ENCODE peak calls at places on chromosome 11, in five cellular contexts. U, T, D, R and S are unnamed samples.

GRCh38 chr11:35357893-35358292 is 61.5 kb downstream of the SLC1A2 start:
- DNase-seq in U (no peak), T (peak; percentile 81), D (no peak), R (no peak), S (peak; percentile 47)

GRCh38 chr11:35600439-35600838 is 17.8 kb upstream of the FJX1 start:
- DNase-seq in U (no peak), T (no peak), D (no peak), R (no peak), S (no peak)

GRCh38 chr11:61110255-61111059 is 8.2 kb downstream of the CD5 start:
- DNase-seq in U (no peak), T (no peak), D (no peak), R (no peak), S (no peak)

GRCh38 chr11:69356703-69357457 is 62.9 kb downstream of the MYEOV start:
- DNase-seq in U (no peak), T (no peak), D (no peak), R (no peak), S (no peak)

GRCh38 chr11:63614136-63614664 is at the start of gene PLAAT3:
- DNase-seq in U (peak; percentile 78), T (no peak), D (no peak), R (peak; percentile 76), S (peak; percentile 79)

GRCh38 chr11:46808804-46809431 is 37.2 kb downstream of the CKAP5 start:
- DNase-seq in U (peak; percentile 38), T (peak; percentile 49), D (peak; percentile 73), R (no peak), S (peak; percentile 58)

GRCh38 chr11:118247041-118247440 is 5.1 kb downstream of the MPZL3 start:
- DNase-seq in U (no peak), T (no peak), D (no peak), R (no peak), S (no peak)

GRCh38 chr11:70080763-70081162 is 2.6 kb downstream of the ANO1 start:
- DNase-seq in U (no peak), T (no peak), D (no peak), R (no peak), S (no peak)

GRCh38 chr11:132838621-132839020 is 693.7 kb downstream of the OPCML start:
- DNase-seq in U (peak; percentile 18), T (peak; percentile 45), D (no peak), R (no peak), S (peak; percentile 47)

GRCh38 chr11:127683321-127683720 is 682.8 kb upstream of the KIRREL3 start:
- DNase-seq in U (no peak), T (no peak), D (no peak), R (no peak), S (no peak)

GRCh38 chr11:66068923-66069714 is 953 bp upstream of the PACS1 start:
- DNase-seq in U (peak; percentile 85), T (peak; percentile 63), D (peak; percentile 89), R (no peak), S (peak; percentile 73)

GRCh38 chr11:20364412-20364792 is 888 bp downstream of the HTATIP2 start:
- DNase-seq in U (no peak), T (no peak), D (no peak), R (no peak), S (no peak)

GRCh38 chr11:44615041-44615513 is 49.6 kb downstream of the CD82 start:
- DNase-seq in U (no peak), T (no peak), D (no peak), R (no peak), S (no peak)

GRCh38 chr11:28483072-28483867 is 375.1 kb downstream of the METTL15 start:
- DNase-seq in U (no peak), T (no peak), D (no peak), R (no peak), S (no peak)

GRCh38 chr11:94895971-94896370 is 77.4 kb downstream of the CWC15 start:
- DNase-seq in U (no peak), T (peak; percentile 73), D (no peak), R (no peak), S (peak; percentile 40)

GRCh38 chr11:63966444-63966843 is 8.0 kb upstream of the COX8A start:
- DNase-seq in U (no peak), T (no peak), D (no peak), R (no peak), S (no peak)

GRCh38 chr11:97610000-97610399 is 1220.2 kb downstream of the JRKL start:
- DNase-seq in U (peak; percentile 39), T (no peak), D (peak; percentile 52), R (no peak), S (peak; percentile 8)

GRCh38 chr11:67298786-67299185 is 4.5 kb upstream of the SSH3 start:
- DNase-seq in U (no peak), T (no peak), D (no peak), R (no peak), S (no peak)

GRCh38 chr11:126443120-126443519 is 87.6 kb downstream of the ST3GAL4 start:
- DNase-seq in U (no peak), T (no peak), D (no peak), R (peak; percentile 45), S (no peak)

GRCh38 chr11:134580635-134581025 is 168.6 kb upstream of the B3GAT1 start:
- DNase-seq in U (no peak), T (no peak), D (no peak), R (no peak), S (no peak)

GRCh38 chr11:76233936-76234703 is 27.8 kb upstream of the WNT11 start:
- DNase-seq in U (no peak), T (no peak), D (peak; percentile 89), R (peak; percentile 68), S (peak; percentile 15)

GRCh38 chr11:88202498-88202897 is 27.3 kb upstream of the RAB38 start:
- DNase-seq in U (no peak), T (no peak), D (no peak), R (no peak), S (no peak)

GRCh38 chr11:35682230-35683195 is 19.9 kb downstream of the TRIM44 start:
- DNase-seq in U (peak; percentile 20), T (no peak), D (no peak), R (peak; percentile 41), S (no peak)

GRCh38 chr11:63490551-63491239 is at the start of gene PLAAT5:
- DNase-seq in U (peak; percentile 84), T (no peak), D (no peak), R (peak; percentile 86), S (peak; percentile 63)

GRCh38 chr11:74689666-74690065 is 41.6 kb downstream of the CHRDL2 start:
- DNase-seq in U (no peak), T (peak; percentile 66), D (no peak), R (no peak), S (no peak)

GRCh38 chr11:112302226-112302868 is 41.7 kb upstream of the PLET1 start:
- DNase-seq in U (peak; percentile 75), T (peak; percentile 30), D (no peak), R (peak; percentile 51), S (peak; percentile 54)

GRCh38 chr11:128716661-128717210 is 22.9 kb downstream of the FLI1 start:
- DNase-seq in U (no peak), T (peak; percentile 62), D (no peak), R (peak; percentile 27), S (peak; percentile 81)

GRCh38 chr11:81644239-81644840 is 1089.3 kb downstream of the FAM181B start:
- DNase-seq in U (peak; percentile 88), T (peak; percentile 23), D (peak; percentile 89), R (peak; percentile 83), S (peak; percentile 22)

GRCh38 chr11:27626269-27626937 is 73.9 kb downstream of the BDNF start:
- DNase-seq in U (no peak), T (no peak), D (no peak), R (no peak), S (no peak)

DNA sequence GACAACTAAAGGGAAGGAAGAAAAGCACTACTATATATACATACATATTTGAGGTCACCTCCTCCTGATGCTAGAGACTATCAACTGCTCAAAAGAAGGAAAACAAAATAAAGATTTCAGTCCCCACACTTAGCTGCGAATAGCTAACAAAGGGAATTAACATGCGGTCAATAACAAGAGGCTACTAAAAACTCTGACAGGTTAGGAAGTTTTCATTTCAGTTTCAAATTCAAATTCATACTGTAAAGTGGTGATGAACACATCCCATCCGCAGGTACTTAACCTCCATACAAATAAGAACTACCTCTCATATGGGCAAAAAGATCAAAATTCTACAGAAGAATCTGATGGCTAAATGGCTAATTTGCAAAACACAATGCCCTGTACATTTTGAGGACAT is 2.6 kb downstream of the NAP1L4 start:
- DNase-seq in U (no peak), T (no peak), D (no peak), R (no peak), S (no peak)
- H3K9ac ChIP-seq in U (peak overlapping the region; percentile 25), T (peak overlapping the region; percentile 27), D (peak overlapping the region; percentile 93), R (no peak overlapping the region), S (peak overlapping the region; percentile 96)

GRCh38 chr11:34243620-34244493 is 114.0 kb downstream of the ABTB2 start:
- DNase-seq in U (peak; percentile 86), T (peak; percentile 77), D (no peak), R (no peak), S (peak; percentile 81)

GRCh38 chr11:34245043-34245442 is 112.8 kb downstream of the ABTB2 start:
- DNase-seq in U (no peak), T (no peak), D (no peak), R (no peak), S (no peak)

GRCh38 chr11:34240150-34240494 is 117.7 kb downstream of the ABTB2 start:
- DNase-seq in U (peak; percentile 36), T (no peak), D (no peak), R (no peak), S (no peak)

GRCh38 chr11:34239465-34240149 is 118.2 kb downstream of the ABTB2 start:
- DNase-seq in U (no peak), T (no peak), D (peak; percentile 59), R (no peak), S (no peak)

DNA sequence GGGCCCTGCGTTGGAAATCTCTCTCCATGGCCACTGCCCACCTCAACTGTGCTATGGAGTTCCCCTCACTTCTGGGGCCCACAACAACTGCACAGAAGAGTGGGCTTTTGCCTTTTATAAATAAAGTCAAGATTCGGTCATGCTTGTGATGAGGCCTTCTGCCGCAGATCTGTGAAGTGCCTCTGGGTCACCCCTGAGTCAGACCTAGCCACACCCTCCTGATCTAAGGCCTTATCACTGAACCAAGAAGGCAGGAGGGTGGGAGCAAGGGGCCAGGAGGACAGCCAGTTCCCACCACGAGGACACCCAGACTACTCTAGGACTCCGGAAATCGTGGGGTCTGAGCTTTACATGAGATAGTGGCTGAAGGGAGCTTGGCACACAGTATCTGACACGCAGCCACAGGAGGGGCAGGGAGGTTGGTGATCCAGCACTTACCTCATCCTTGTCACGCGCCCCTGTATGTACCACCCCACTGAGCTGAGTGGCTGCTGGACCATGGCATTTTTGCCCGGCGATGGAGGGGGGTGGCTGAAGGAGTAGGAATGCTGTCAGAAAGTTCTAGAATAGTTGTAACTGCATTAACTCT is 115.7 kb downstream of the ABTB2 start:
- DNase-seq in U (no peak), T (peak; percentile 42), D (no peak), R (no peak), S (no peak)
- H3K4me1 ChIP-seq in U (peaks cover 12% of the 10 kb centered on the region), T (peaks cover 8% of the 10 kb centered on the region), D (peaks cover 22% of the 10 kb centered on the region), R (peaks cover 11% of the 10 kb centered on the region), S (peaks cover 20% of the 10 kb centered on the region)

GRCh38 chr11:24759742-24760141 is 262.9 kb downstream of the LUZP2 start:
- DNase-seq in U (no peak), T (no peak), D (no peak), R (no peak), S (no peak)
- H3K4me3 ChIP-seq in U (no peak overlapping the region), T (no peak overlapping the region), D (no peak overlapping the region), R (no peak overlapping the region), S (no peak overlapping the region)

DNA sequence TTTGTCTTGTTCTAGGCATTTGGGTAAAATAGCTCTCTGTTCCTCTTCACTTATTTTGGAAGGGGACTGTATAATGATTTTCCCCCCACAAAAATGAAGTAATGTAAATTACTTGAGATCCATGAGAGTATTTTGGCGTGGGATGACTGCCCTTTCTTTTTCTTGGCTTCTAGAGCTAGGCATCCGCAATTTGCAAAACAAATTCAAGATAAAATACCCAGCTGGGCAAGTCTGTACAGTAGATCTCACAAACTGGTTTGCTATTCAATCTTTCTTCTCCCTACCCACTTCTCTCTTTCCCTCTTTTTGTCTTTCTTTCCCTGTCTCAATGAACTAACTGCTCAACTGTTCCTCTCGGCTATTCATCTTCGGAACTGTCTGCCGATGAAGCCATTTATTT is 75.7 kb upstream of the MTMR2 start:
- DNase-seq in U (no peak), T (no peak), D (no peak), R (no peak), S (no peak)
- H3K9ac ChIP-seq in U (no peak overlapping the region), T (no peak overlapping the region), D (no peak overlapping the region), R (no peak overlapping the region), S (peak overlapping the region; percentile 73)